ENCODE peak calls at places on chromosomes 11 and 22, in five cellular contexts. X is A549, P is K562, B is HepG2, F is GM12878. S is an unnamed sample.

GRCh38 chr11:129373489-129373953 is 2.1 kb upstream of the BARX2 start:
- DNase-seq in X (no peak), P (no peak), B (no peak), F (no peak), S (no peak)

GRCh38 chr11:104968856-104969776 is 742 bp upstream of the CASP4 start:
- DNase-seq in X (no peak), P (no peak), B (peak; percentile 50), F (no peak), S (peak; percentile 64)

GRCh38 chr22:42269407-42270177 is 861 bp downstream of the TCF20 start:
- DNase-seq in X (peak; percentile 64), P (peak; percentile 68), B (peak; percentile 67), F (no peak), S (peak; percentile 28)

GRCh38 chr22:19567383-19568009 is 43.3 kb upstream of the CLDN5 start:
- DNase-seq in X (no peak), P (peak; percentile 36), B (no peak), F (no peak), S (peak; percentile 65)

GRCh38 chr11:19957301-19957985 is 202.8 kb downstream of the DBX1 start:
- DNase-seq in X (no peak), P (no peak), B (no peak), F (no peak), S (no peak)

GRCh38 chr11:19946681-19947080 is 213.6 kb downstream of the DBX1 start:
- DNase-seq in X (no peak), P (no peak), B (no peak), F (no peak), S (no peak)

GRCh38 chr11:124465368-124465767 is 19.9 kb upstream of the OR8B8 start:
- DNase-seq in X (no peak), P (no peak), B (no peak), F (no peak), S (no peak)

GRCh38 chr11:88384678-88385015 is 47.1 kb upstream of the CTSC start:
- DNase-seq in X (peak; percentile 11), P (no peak), B (no peak), F (no peak), S (no peak)

GRCh38 chr11:44374001-44374400 is 64.1 kb upstream of the ALX4 start:
- DNase-seq in X (no peak), P (no peak), B (no peak), F (no peak), S (no peak)

GRCh38 chr11:120208012-120208441 is 2.8 kb upstream of the OAF start:
- DNase-seq in X (no peak), P (no peak), B (peak; percentile 95), F (no peak), S (peak; percentile 69)

GRCh38 chr11:3936517-3936916 is 81.1 kb downstream of the STIM1 start:
- DNase-seq in X (no peak), P (no peak), B (no peak), F (no peak), S (no peak)

GRCh38 chr11:118046051-118046963 is 30.6 kb upstream of the TMPRSS4 start:
- DNase-seq in X (no peak), P (no peak), B (no peak), F (peak; percentile 44), S (no peak)

GRCh38 chr11:75946531-75947530 is 131.8 kb downstream of the UVRAG start:
- DNase-seq in X (no peak), P (peak; percentile 13), B (no peak), F (no peak), S (peak; percentile 22)

GRCh38 chr11:49208006-49208721 is at the start of gene FOLH1:
- DNase-seq in X (no peak), P (peak; percentile 2), B (no peak), F (no peak), S (peak; percentile 6)

GRCh38 chr22:37208401-37209139 is 3.7 kb downstream of the SSTR3 start:
- DNase-seq in X (no peak), P (no peak), B (no peak), F (no peak), S (no peak)

GRCh38 chr22:49827853-49828598 is at the start of gene BRD1:
- DNase-seq in X (peak; percentile 51), P (peak; percentile 62), B (no peak), F (no peak), S (peak; percentile 47)

GRCh38 chr22:47172771-47173534 is 410.5 kb downstream of the TBC1D22A start:
- DNase-seq in X (no peak), P (no peak), B (no peak), F (no peak), S (no peak)

GRCh38 chr11:5550440-5551095 is 2.2 kb upstream of the OR52H1 start:
- DNase-seq in X (peak; percentile 21), P (no peak), B (no peak), F (peak; percentile 8), S (no peak)

GRCh38 chr11:44615041-44615513 is 49.6 kb downstream of the CD82 start:
- DNase-seq in X (no peak), P (no peak), B (no peak), F (no peak), S (no peak)

GRCh38 chr11:74418509-74418895 is 20.3 kb upstream of the PGM2L1 start:
- DNase-seq in X (peak; percentile 64), P (no peak), B (peak; percentile 6), F (no peak), S (peak; percentile 95)
- TF ChIP-seq MYC in X (no peak), P (no peak), B (no peak), F (no peak), S (no peak)

DNA sequence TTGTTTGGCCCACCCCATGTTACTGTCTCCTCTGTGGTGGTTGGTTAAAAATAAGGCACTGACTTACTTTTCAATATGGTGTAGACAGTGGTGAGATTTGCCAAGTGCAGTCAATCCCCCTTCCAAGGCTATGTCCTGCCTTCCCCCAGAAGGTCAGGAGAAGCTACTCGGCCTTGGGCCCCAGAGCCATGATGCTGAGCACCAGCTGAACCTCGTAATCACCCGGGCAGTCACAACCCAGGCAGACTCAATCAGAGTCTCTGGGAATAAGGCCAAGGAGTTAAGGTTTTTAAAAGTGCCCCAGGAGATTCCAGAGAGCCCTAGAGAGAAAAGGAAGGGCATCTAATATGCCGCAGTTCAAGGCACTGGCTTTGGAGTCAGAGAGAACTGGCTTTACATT is 23.8 kb downstream of the MYO18B start:
- DNase-seq in X (no peak), P (no peak), B (no peak), F (no peak), S (no peak)
- H3K9me3 ChIP-seq in X (peaks cover 10% of the 10 kb centered on the region), P (peaks cover 4% of the 10 kb centered on the region), B (peaks cover 18% of the 10 kb centered on the region), F (peaks cover 2% of the 10 kb centered on the region), S (peaks cover 4% of the 10 kb centered on the region)

DNA sequence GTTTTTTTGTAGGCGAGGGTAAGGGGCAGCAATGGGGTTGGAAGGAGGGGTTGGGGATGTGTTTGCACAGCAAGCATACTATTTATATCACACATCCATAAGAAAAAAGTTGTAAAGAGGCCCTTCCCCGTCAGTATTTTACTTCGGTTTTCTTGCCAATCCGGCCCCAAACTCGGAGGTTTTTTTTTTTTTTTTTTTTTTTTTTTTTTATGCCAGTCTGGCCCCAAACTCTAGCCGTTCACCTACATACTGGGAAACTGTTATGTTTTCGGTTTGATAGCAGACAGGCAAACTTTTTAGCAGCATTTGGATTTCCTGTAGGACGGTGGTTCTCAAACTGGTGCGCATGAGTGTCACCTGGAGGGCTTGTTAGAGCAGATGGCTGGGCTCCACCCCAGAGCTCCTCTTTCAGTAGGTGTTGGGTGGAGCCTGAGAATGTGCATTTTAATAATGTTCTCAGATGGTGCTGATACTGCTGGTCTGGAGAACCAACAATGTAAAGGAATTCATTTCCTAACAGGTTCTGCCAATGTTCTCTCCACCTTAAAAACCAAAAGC is 76.5 kb upstream of the ZBED5 start:
- DNase-seq in X (no peak), P (peak; percentile 59), B (no peak), F (no peak), S (peak; percentile 10)
- H3K4me2 ChIP-seq in X (peak overlapping the region; percentile 86), P (peak overlapping the region; percentile 92), B (peak overlapping the region; percentile 72), F (peak overlapping the region; percentile 83), S (peak overlapping the region; percentile 94)

GRCh38 chr11:103354656-103355055 is 245.4 kb downstream of the DYNC2H1 start:
- DNase-seq in X (no peak), P (no peak), B (no peak), F (no peak), S (no peak)
- TF ChIP-seq MYC in X (no peak), P (no peak), B (no peak), F (no peak), S (no peak)

GRCh38 chr11:1077033-1077416 is 2.4 kb downstream of the MUC2 start:
- DNase-seq in X (no peak), P (no peak), B (no peak), F (no peak), S (no peak)
- H3K9me3 ChIP-seq in X (no peaks in the 10 kb centered on the region), P (no peaks in the 10 kb centered on the region), B (no peaks in the 10 kb centered on the region), F (no peaks in the 10 kb centered on the region), S (no peaks in the 10 kb centered on the region)

GRCh38 chr11:70088735-70089250 is 10.7 kb downstream of the ANO1 start:
- DNase-seq in X (no peak), P (no peak), B (no peak), F (no peak), S (no peak)

GRCh38 chr11:70092959-70093358 is 14.8 kb downstream of the ANO1 start:
- DNase-seq in X (no peak), P (no peak), B (no peak), F (no peak), S (no peak)

GRCh38 chr11:70089631-70090030 is 11.5 kb downstream of the ANO1 start:
- DNase-seq in X (no peak), P (no peak), B (no peak), F (no peak), S (no peak)

GRCh38 chr11:70090989-70091388 is 12.9 kb downstream of the ANO1 start:
- DNase-seq in X (no peak), P (no peak), B (no peak), F (no peak), S (no peak)

DNA sequence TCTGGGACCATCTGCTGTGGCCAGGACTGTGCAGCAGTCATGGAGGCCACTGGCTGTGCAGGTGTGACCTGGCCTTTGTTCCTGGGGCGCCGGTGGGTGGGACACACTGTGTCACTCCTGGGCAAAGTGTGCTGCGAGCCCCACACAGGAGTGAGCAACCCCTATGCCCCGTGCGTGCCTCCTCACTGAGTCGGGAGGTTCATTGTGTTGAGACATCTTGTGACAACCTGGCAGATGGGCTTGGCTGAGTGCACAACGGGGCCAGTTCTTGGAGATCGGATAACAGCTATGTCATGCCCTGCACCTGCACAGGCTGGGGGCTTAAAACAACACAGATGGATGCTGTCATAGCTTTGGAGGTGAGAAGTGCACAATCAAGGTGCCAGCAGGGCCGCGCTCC is 13.5 kb downstream of the ANO1 start:
- DNase-seq in X (no peak), P (no peak), B (no peak), F (no peak), S (no peak)
- H3K4me2 ChIP-seq in X (no peak overlapping the region), P (no peak overlapping the region), B (no peak overlapping the region), F (no peak overlapping the region), S (no peak overlapping the region)

DNA sequence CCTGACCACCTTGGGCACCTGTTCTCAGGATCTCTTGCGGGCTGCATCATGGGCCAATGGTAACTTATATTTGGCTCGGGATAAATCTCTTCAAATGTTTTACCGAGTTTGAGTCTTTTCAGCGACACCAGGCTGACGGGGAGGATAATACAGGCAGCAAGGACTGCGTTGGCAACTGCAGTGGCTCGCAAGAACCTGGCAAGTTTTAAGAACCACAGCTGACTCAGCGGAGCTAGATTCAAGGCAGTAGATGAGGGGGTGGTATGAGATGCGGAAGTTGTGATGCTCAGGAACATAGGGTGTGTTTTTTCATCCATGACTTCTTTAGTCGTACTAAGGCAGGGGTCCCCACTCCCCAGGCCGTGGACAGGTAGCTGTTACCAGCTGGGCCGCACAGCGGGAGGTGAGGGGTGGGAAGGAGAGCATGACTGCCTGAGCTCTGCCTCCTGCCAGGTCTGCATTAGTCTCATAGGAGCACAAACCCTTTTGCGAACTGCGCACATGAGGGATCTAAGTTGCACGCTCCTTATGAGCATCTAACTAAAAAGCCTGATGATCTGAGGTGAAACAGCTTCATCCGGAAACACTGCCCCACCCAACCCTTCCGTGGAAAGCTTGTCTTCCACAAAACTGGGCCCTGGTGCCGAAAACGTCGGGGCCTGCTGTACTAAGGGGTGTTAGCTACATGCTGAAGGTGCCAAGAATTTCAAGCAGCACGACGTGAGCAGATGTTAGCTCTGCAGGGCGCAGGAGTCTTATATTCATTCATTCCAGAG is 6.4 kb upstream of the JAM3 start:
- DNase-seq in X (no peak), P (no peak), B (no peak), F (no peak), S (no peak)
- TF ChIP-seq MYC in X (no peak), P (no peak), B (no peak), F (no peak), S (no peak)

S was measured in endothelial cell of umbilical vein.